ENCODE peak calls at places on chromosomes 7 and 10, in six cellular contexts. A, D, G, K, W and F are unnamed samples.
A peak's percentile ranks its signal among the peaks of the same experiment; 100 is the strongest.

GRCh38 chr10:52950578-52950977 is 178.0 kb upstream of the MBL2 start:
- DNase-seq in K (no peak), W (no peak), A (no peak), D (no peak), G (no peak), F (no peak)

GRCh38 chr10:100501423-100501822 is 18.2 kb downstream of the SEC31B start:
- DNase-seq in W (no peak), A (no peak), K (no peak), D (no peak), G (no peak), F (no peak)

GRCh38 chr10:91617073-91617580 is 15.7 kb downstream of the PPP1R3C start:
- DNase-seq in K (no peak), W (no peak), D (no peak), A (no peak), G (no peak), F (no peak)

GRCh38 chr7:152571031-152571430 is 104.9 kb downstream of the XRCC2 start:
- DNase-seq in G (peak; percentile 18), D (no peak), W (no peak), K (no peak), A (no peak), F (no peak)

GRCh38 chr10:116719712-116720111 is 22.7 kb downstream of the HSPA12A start:
- DNase-seq in D (no peak), K (no peak), G (peak; percentile 0), W (no peak), A (no peak), F (no peak)

GRCh38 chr7:65251851-65252620 is 121.6 kb upstream of the ZNF92 start:
- DNase-seq in D (peak; percentile 46), A (no peak), W (peak; percentile 93), G (no peak), K (peak; percentile 56), F (peak; percentile 61)

GRCh38 chr7:94360926-94361325 is 33.8 kb upstream of the COL1A2 start:
- DNase-seq in W (no peak), A (no peak), D (no peak), K (no peak), G (no peak), F (no peak)

GRCh38 chr7:20798081-20798693 is 11.5 kb upstream of the SP8 start:
- DNase-seq in K (peak; percentile 73), D (no peak), A (no peak), W (no peak), G (no peak), F (no peak)

GRCh38 chr7:93897680-93898079 is 7.1 kb upstream of the TFPI2 start:
- DNase-seq in W (no peak), D (no peak), A (no peak), G (no peak), K (no peak), F (no peak)

GRCh38 chr10:97895915-97896314 is 46.3 kb downstream of the GOLGA7B start:
- DNase-seq in D (no peak), K (no peak), G (no peak), A (no peak), W (no peak), F (no peak)

GRCh38 chr10:112724404-112724991 is 225.5 kb upstream of the TCF7L2 start:
- DNase-seq in G (no peak), K (no peak), W (no peak), A (no peak), D (no peak), F (no peak)

GRCh38 chr7:41219276-41219675 is 483.6 kb downstream of the INHBA start:
- DNase-seq in D (no peak), G (no peak), W (no peak), K (no peak), A (no peak), F (no peak)

GRCh38 chr10:63586048-63586447 is 64.8 kb downstream of the REEP3 start:
- DNase-seq in K (no peak), A (no peak), G (no peak), W (no peak), D (no peak), F (no peak)

GRCh38 chr10:33116293-33116697 is 158.3 kb upstream of the ITGB1 start:
- DNase-seq in K (no peak), W (no peak), D (peak; percentile 47), G (no peak), A (peak; percentile 68), F (no peak)

GRCh38 chr10:93550634-93551033 is 15.8 kb upstream of the FFAR4 start:
- DNase-seq in K (no peak), G (no peak), D (no peak), W (no peak), A (no peak), F (no peak)

GRCh38 chr10:60141916-60142559 is 235.7 kb upstream of the CCDC6 start:
- DNase-seq in A (no peak), W (no peak), K (no peak), D (no peak), G (no peak), F (no peak)

GRCh38 chr10:19204239-19204917 is 155.8 kb downstream of the MALRD1 start:
- DNase-seq in K (no peak), D (no peak), G (no peak), A (no peak), W (no peak), F (no peak)

GRCh38 chr7:34104992-34105391 is 199.7 kb downstream of the BMPER start:
- DNase-seq in G (no peak), W (no peak), D (no peak), A (no peak), K (no peak), F (no peak)
- TF ChIP-seq EP300 in G (no peak), W (no peak), D (no peak), A (no peak), K (no peak), F (no peak)

GRCh38 chr10:121709674-121710073 is 111.4 kb upstream of the FGFR2 start:
- DNase-seq in W (no peak), G (no peak), D (no peak), A (no peak), K (no peak), F (no peak)

GRCh38 chr10:121715076-121715475 is 116.8 kb upstream of the FGFR2 start:
- DNase-seq in D (no peak), W (no peak), G (no peak), A (no peak), K (no peak), F (no peak)

GRCh38 chr10:121710971-121711370 is 112.7 kb upstream of the FGFR2 start:
- DNase-seq in A (no peak), K (no peak), G (no peak), W (no peak), D (no peak), F (no peak)

GRCh38 chr10:121708921-121709625 is 110.8 kb upstream of the FGFR2 start:
- DNase-seq in A (no peak), W (no peak), G (no peak), D (no peak), K (no peak), F (no peak)

GRCh38 chr10:121710207-121710606 is 112.0 kb upstream of the FGFR2 start:
- DNase-seq in D (no peak), A (no peak), K (no peak), G (no peak), W (no peak), F (no peak)
- H3K27ac ChIP-seq in D (peak overlapping the region; percentile 48), A (no peak overlapping the region), K (no peak overlapping the region), G (no peak overlapping the region), W (no peak overlapping the region), F (no peak overlapping the region)

DNA sequence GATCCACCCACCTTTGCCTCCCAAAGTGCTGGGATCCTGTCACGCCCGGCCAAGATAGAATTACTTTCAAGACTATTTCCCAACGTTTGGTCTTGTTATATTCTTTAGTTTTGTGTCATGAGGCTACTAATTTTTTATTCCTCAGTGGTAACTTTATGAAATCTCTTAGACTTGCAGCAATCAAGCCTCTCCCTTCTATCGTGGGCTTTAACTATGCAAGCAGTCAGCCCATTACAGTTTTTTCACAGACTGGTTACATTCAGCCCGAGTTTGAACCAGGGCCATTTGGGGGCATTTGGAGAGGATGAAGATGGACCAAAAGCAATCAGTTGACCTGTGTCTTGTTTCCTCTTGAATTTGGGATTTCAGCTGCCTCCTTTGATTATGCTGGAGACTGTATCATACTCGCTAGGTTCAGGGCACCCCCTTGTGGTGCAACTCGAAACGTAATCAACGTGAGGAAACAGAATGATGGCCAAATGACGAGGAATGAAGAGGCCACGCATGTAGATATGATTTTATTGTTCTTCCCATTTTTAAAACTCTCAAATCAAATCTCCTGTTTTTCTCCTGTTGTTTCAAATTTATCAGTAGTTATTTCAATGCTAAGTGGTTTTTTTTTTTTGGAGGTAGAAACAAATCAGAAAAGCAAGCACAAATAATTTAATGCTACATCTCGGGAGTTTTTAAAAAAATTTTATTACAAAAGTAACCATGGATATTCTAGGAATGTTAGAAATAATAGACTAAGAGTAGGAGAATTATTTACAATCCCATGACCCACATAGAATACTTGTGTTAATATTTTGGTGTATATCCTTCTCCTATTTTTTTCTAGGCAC is 151.6 kb downstream of the KIAA1217 start:
- DNase-seq in W (no peak), D (peak; percentile 74), A (peak; percentile 95), K (peak; percentile 80), G (no peak), F (no peak)
- TF ChIP-seq POLR2A in W (no peak), D (no peak), A (no peak), K (no peak), G (no peak), F (no peak)

GRCh38 chr7:55569269-55569663 is 3.0 kb downstream of the VOPP1 start:
- DNase-seq in G (no peak), D (no peak), A (no peak), W (no peak), K (no peak), F (no peak)

GRCh38 chr7:55569797-55570196 is 2.5 kb downstream of the VOPP1 start:
- DNase-seq in W (no peak), K (no peak), D (no peak), G (no peak), A (no peak), F (no peak)

GRCh38 chr7:55570218-55570873 is 2.0 kb downstream of the VOPP1 start:
- DNase-seq in K (no peak), A (no peak), D (no peak), G (no peak), W (no peak), F (no peak)

GRCh38 chr7:55567495-55568070 is 4.7 kb downstream of the VOPP1 start:
- DNase-seq in A (no peak), K (no peak), G (no peak), D (no peak), W (no peak), F (no peak)

DNA sequence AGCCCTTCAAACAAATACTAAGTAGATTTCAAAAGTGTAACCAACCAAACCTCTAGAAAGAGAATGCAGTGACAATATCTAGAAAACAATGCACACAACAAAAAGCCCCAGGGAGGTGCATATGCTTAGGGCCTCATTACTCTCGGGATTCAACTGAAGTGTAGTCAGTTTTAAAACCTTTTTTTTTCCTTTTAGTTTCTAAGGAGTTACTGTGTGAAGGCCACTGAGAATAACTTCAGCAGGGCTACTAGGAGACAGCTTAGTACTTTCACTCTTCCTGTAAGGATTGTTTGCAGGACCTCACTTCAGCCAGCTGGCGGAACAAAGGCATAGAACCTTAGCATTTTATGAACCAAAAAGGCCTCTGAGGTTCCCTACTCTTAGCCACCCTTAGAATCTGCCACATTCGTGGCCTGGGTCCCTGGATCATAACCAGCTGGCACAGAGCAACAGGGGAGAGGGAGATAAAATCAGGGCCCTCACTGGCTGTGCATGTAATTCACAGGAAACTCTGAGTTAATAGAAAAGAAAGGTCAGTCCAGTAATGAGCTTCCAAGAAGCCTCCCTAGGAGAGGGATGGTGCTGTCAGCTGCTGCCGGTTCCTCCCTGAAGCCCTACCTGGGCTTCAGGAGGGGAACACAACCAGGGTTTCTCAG is 3.6 kb downstream of the VOPP1 start:
- DNase-seq in A (no peak), K (no peak), W (no peak), D (no peak), G (no peak), F (no peak)
- TF ChIP-seq EP300 in A (no peak), K (no peak), W (no peak), D (no peak), G (no peak), F (no peak)